ENCODE peak calls at places on chromosome 22, in ten cellular contexts. W is activated CD8-positive, alpha-beta T cell treated with anti-CD3 and anti-CD28 coated beads for 36 hours; E is HCT116; K is retinal pigment epithelial cell; A is heart right ventricle; X is lower leg skin; C is fibroblast of lung; B is A549; L is upper lobe of right lung; G is CD8-positive, alpha-beta T cell. M is an unnamed sample.

GRCh38 chr22:42889290-42889689 is 32.2 kb upstream of the ARFGAP3 start:
- DNase-seq in W (no peak), E (no peak), K (no peak), A (no peak), X (no peak), C (no peak), B (no peak), L (no peak), G (no peak), M (peak)

GRCh38 chr22:27879923-27880322 is 39.1 kb downstream of the PITPNB start:
- DNase-seq in W (peak), E (peak), K (no peak), A (no peak), X (no peak), C (peak), B (peak), L (no peak), G (no peak), M (peak)

GRCh38 chr22:29733362-29734322 is 13.8 kb downstream of the CABP7 start:
- DNase-seq in W (no peak), E (no peak), K (no peak), A (peak), X (no peak), C (no peak), B (no peak), L (peak), G (no peak), M (no peak)

GRCh38 chr22:27682438-27682837 is 119.1 kb downstream of the MN1 start:
- DNase-seq in W (no peak), E (no peak), K (no peak), A (no peak), X (no peak), C (no peak), B (no peak), L (no peak), G (no peak), M (no peak)

GRCh38 chr22:39429186-39429585 is 27.6 kb upstream of the MGAT3 start:
- DNase-seq in W (no peak), E (no peak), K (no peak), A (no peak), X (no peak), C (no peak), B (no peak), L (no peak), G (no peak), M (no peak)

GRCh38 chr22:39308614-39309363 is 10.6 kb downstream of the RPL3 start:
- DNase-seq in W (no peak), E (peak), K (peak), A (peak), X (peak), C (peak), B (peak), L (no peak), G (no peak), M (no peak)

GRCh38 chr22:27669798-27670599 is 131.6 kb downstream of the MN1 start:
- DNase-seq in W (no peak), E (no peak), K (no peak), A (no peak), X (no peak), C (peak), B (peak), L (no peak), G (no peak), M (no peak)

GRCh38 chr22:47154621-47155081 is 392.2 kb downstream of the TBC1D22A start:
- DNase-seq in W (no peak), E (no peak), K (no peak), A (peak), X (no peak), C (peak), B (no peak), L (no peak), G (no peak), M (no peak)

GRCh38 chr22:46246178-46246577 is 3.9 kb downstream of the CDPF1 start:
- DNase-seq in W (no peak), E (no peak), K (no peak), A (no peak), X (no peak), C (no peak), B (no peak), L (no peak), G (no peak), M (no peak)

GRCh38 chr22:22820626-22821025 is 67.0 kb upstream of the IGLL5 start:
- DNase-seq in W (peak), E (no peak), K (no peak), A (no peak), X (no peak), C (no peak), B (no peak), L (no peak), G (peak), M (no peak)
- TF ChIP-seq CTCF in W (no peak), E (no peak), K (no peak), A (no peak), X (no peak), C (no peak), B (no peak), L (no peak), G (no peak), M (no peak)

DNA sequence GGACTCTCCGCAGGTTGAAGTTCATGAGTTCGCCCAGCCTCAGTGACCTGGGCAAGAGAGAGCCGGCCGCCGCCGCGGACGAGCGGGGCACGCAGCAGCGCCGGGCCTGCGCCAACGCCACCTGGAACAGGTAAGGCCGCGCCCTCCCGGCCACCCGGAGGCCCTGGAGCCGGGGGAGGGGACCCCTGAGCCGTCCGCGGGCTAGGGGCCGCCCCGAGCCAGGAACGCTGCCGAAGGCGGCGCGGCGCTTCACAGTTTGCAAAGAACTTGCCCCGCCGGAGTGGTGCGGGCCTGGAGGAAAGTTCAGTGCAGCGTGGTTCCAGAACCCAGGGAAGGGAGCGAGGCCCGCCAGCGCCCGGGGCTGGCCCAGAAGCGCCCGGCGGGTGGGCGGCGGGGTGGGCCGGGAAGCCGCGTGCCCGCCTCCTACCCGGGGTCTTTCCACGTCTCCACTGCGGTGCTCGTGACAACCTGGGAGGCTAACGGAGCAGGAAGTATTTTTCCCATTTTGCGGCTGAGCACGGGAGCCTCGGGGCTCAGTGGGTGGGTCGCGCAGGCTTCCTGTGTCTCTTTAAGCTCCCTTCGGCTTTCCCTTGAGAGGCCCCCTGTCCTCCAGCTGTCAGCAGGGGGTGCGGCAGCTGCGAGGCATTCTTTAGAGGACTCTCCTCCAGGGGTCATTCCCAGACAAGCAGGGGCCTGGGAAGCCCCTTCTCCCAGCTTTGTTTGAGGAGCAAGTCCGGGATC is 645 bp downstream of the PRR5 start:
- DNase-seq in W (peak), E (no peak), K (no peak), A (no peak), X (no peak), C (peak), B (no peak), L (peak), G (peak), M (no peak)
- TF ChIP-seq CTCF in W (no peak), E (no peak), K (peak), A (no peak), X (no peak), C (peak), B (no peak), L (no peak), G (no peak), M (no peak)

GRCh38 chr22:17559188-17559587 is 4.1 kb upstream of the SLC25A18 start:
- DNase-seq in W (no peak), E (no peak), K (no peak), A (no peak), X (no peak), C (no peak), B (no peak), L (no peak), G (no peak), M (no peak)

GRCh38 chr22:17566776-17567175 is 3.5 kb downstream of the SLC25A18 start:
- DNase-seq in W (no peak), E (no peak), K (no peak), A (no peak), X (no peak), C (no peak), B (no peak), L (no peak), G (no peak), M (no peak)

GRCh38 chr22:17565986-17566687 is 2.8 kb downstream of the SLC25A18 start:
- DNase-seq in W (no peak), E (no peak), K (no peak), A (no peak), X (no peak), C (no peak), B (no peak), L (no peak), G (no peak), M (no peak)

GRCh38 chr22:17563936-17564391 is 666 bp downstream of the SLC25A18 start:
- DNase-seq in W (no peak), E (no peak), K (no peak), A (no peak), X (no peak), C (peak), B (no peak), L (no peak), G (no peak), M (no peak)

DNA sequence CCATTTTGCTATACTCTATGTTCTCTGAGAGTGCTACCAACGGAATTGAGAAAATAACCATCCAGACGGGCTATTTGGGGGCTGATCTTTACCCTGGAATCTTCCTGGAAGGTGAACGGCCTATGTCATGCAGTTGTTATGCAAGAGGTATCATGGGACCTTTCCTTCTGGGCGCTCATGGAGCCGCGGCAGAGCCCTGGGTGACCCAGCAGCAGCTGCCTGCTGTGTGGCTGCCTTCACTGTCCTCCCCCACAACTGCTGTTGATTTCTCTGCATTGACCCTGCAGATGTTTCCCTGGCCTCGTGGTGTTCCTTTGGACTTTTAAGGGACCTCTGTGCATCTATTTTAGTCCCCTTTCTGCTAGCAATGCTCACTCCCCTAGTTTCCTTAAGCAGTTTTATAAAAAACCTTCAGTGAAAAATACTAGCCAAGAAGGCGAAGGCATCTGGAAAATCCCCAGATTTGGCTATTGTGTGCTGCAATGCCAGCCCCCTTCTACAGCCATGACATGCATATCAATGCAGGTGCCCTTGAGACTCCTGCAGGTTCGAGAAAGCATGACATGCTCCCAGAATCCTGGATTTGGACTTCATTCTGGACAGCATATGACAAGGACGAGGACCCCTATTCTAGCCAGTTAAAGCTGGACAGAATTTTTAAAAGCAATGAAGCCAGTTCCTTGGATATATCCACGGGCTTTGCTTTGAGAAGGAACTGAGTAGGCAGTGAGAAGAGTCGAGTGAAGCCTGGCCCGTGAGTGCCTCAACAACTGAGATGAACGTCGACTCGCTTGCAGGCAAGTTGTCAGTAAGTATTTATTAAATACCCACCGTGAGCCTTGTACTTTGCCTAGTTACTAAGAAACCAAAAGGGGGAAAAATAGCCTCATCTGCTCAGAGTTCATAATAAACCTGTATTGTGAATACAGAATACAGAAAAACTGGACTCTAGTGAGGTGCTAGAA is at the start of gene SLC25A18:
- DNase-seq in W (no peak), E (no peak), K (no peak), A (peak), X (no peak), C (peak), B (no peak), L (no peak), G (no peak), M (no peak)
- TF ChIP-seq CTCF in W (no peak), E (no peak), K (peak), A (no peak), X (no peak), C (no peak), B (no peak), L (no peak), G (no peak), M (no peak)

GRCh38 chr22:26479043-26479791 is 4.4 kb downstream of the HPS4 start:
- DNase-seq in W (no peak), E (no peak), K (no peak), A (no peak), X (no peak), C (no peak), B (no peak), L (no peak), G (no peak), M (no peak)
- TF ChIP-seq CTCF in W (no peak), E (no peak), K (no peak), A (no peak), X (no peak), C (no peak), B (no peak), L (no peak), G (no peak), M (no peak)

GRCh38 chr22:44133901-44134511 is 46.7 kb upstream of the PARVG start:
- DNase-seq in W (no peak), E (no peak), K (no peak), A (no peak), X (no peak), C (peak), B (no peak), L (peak), G (no peak), M (no peak)

GRCh38 chr22:44132724-44133123 is 48.0 kb upstream of the PARVG start:
- DNase-seq in W (no peak), E (no peak), K (no peak), A (no peak), X (no peak), C (no peak), B (no peak), L (peak), G (no peak), M (no peak)

GRCh38 chr22:44137415-44137814 is 43.3 kb upstream of the PARVG start:
- DNase-seq in W (no peak), E (no peak), K (no peak), A (no peak), X (no peak), C (no peak), B (no peak), L (no peak), G (no peak), M (no peak)

GRCh38 chr22:44133161-44133560 is 47.6 kb upstream of the PARVG start:
- DNase-seq in W (no peak), E (no peak), K (no peak), A (no peak), X (no peak), C (peak), B (no peak), L (no peak), G (no peak), M (no peak)

GRCh38 chr22:44136112-44136511 is 44.6 kb upstream of the PARVG start:
- DNase-seq in W (no peak), E (no peak), K (no peak), A (no peak), X (no peak), C (no peak), B (no peak), L (peak), G (no peak), M (no peak)
- TF ChIP-seq CTCF in W (no peak), E (no peak), K (no peak), A (no peak), X (no peak), C (no peak), B (no peak), L (no peak), G (no peak), M (no peak)

GRCh38 chr22:40894417-40894816 is 32.5 kb upstream of the DNAJB7 start:
- DNase-seq in W (no peak), E (no peak), K (no peak), A (no peak), X (no peak), C (no peak), B (no peak), L (no peak), G (no peak), M (no peak)

GRCh38 chr22:40904101-40904500 is 42.2 kb upstream of the DNAJB7 start:
- DNase-seq in W (no peak), E (no peak), K (no peak), A (no peak), X (no peak), C (no peak), B (no peak), L (no peak), G (no peak), M (no peak)

GRCh38 chr22:40898850-40899357 is 37.0 kb upstream of the DNAJB7 start:
- DNase-seq in W (peak), E (peak), K (no peak), A (no peak), X (no peak), C (peak), B (peak), L (no peak), G (no peak), M (peak)
- TF ChIP-seq CTCF in W (peak), E (peak), K (peak), A (no peak), X (no peak), C (peak), B (peak), L (peak), G (peak), M (peak)

DNA sequence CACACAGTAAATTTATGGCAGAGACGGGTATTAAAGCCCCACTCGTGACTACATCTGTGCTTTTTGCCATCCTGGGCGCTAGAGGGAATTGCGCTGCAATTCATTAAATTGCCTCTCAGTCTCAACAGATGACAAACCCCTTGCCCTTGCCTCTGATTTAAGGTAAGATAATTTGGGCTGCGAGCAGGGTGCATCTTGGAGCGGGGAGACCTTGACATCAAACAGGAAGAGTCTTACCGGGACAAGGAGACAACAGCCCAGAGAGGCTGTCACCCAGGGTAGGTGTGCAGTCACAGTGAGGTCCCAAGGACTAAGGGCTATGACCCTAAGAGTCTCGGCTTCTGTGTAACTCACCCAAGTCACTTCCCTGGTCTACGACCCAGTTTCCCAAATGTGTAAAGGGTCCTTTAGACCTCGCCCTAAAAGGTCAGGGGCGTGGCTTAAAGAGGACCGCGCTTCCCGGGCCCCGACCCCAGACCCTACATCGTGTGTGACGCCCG is 427 bp upstream of the TOM1 start:
- DNase-seq in W (no peak), E (no peak), K (no peak), A (no peak), X (no peak), C (peak), B (no peak), L (no peak), G (no peak), M (no peak)
- TF ChIP-seq CTCF in W (no peak), E (no peak), K (peak), A (no peak), X (no peak), C (no peak), B (no peak), L (no peak), G (peak), M (no peak)

GRCh38 chr22:35739642-35740041 is 22.0 kb downstream of the APOL5 start:
- DNase-seq in W (peak), E (no peak), K (no peak), A (no peak), X (no peak), C (no peak), B (peak), L (no peak), G (no peak), M (no peak)
- TF ChIP-seq CTCF in W (no peak), E (no peak), K (peak), A (no peak), X (no peak), C (no peak), B (peak), L (no peak), G (no peak), M (no peak)